ENCODE peak calls at places on chromosome 1, in nine cellular contexts. G, F, Z, J, U, M, L, X and P are unnamed samples.
A peak's percentile ranks its signal among the peaks of the same experiment; 100 is the strongest.

GRCh38 chr1:226436855-226437491 is 29.1 kb upstream of the PARP1 start:
- DNase-seq in G (peak; percentile 78), X (peak; percentile 13), L (no peak), Z (no peak), U (no peak), J (no peak), M (no peak), F (no peak), P (no peak)

GRCh38 chr1:154502742-154503111 is 515 bp upstream of the SHE start:
- DNase-seq in X (no peak), U (peak; percentile 55), L (no peak), Z (no peak), J (no peak), F (no peak), M (peak; percentile 30), G (peak; percentile 74), P (no peak)

GRCh38 chr1:12552111-12552888 is 65.7 kb downstream of the DHRS3 start:
- DNase-seq in X (no peak), L (no peak), Z (no peak), G (no peak), U (peak; percentile 55), J (no peak), M (no peak), F (peak; percentile 76), P (no peak)

GRCh38 chr1:226095286-226095685 is 32.8 kb downstream of the H3-3A start:
- DNase-seq in F (peak; percentile 37), X (no peak), U (no peak), G (peak; percentile 39), L (no peak), M (no peak), Z (no peak), J (no peak), P (no peak)

GRCh38 chr1:25347556-25347955 is 9.4 kb downstream of the TMEM50A start:
- DNase-seq in Z (no peak), M (no peak), X (no peak), G (no peak), F (no peak), J (no peak), U (no peak), L (no peak), P (no peak)

GRCh38 chr1:165928075-165928731 is 100.8 kb downstream of the UCK2 start:
- DNase-seq in X (peak; percentile 31), Z (peak; percentile 77), J (peak; percentile 63), F (no peak), U (no peak), L (no peak), G (no peak), M (no peak), P (peak; percentile 60)

GRCh38 chr1:199684686-199685273 is 342.7 kb upstream of the NR5A2 start:
- DNase-seq in L (no peak), F (no peak), U (no peak), J (peak; percentile 72), M (no peak), G (no peak), Z (peak; percentile 72), X (peak; percentile 16), P (peak; percentile 89)

GRCh38 chr1:60583696-60584095 is 498.7 kb upstream of the NFIA start:
- DNase-seq in Z (no peak), J (no peak), X (no peak), F (no peak), G (no peak), L (no peak), M (no peak), U (no peak), P (no peak)

GRCh38 chr1:3673381-3674099 is 21.2 kb downstream of the TP73 start:
- DNase-seq in U (no peak), F (peak; percentile 65), G (peak; percentile 76), L (no peak), M (peak; percentile 3), J (no peak), Z (no peak), X (no peak), P (no peak)

GRCh38 chr1:205658943-205659581 is 21.2 kb downstream of the SLC45A3 start:
- DNase-seq in F (peak; percentile 95), G (peak; percentile 93), M (peak; percentile 86), L (no peak), Z (peak; percentile 66), U (peak; percentile 90), J (peak; percentile 39), X (peak; percentile 81), P (peak; percentile 67)

GRCh38 chr1:159872896-159873295 is 10.4 kb upstream of the VSIG8 start:
- DNase-seq in G (no peak), Z (no peak), F (no peak), J (no peak), M (no peak), U (no peak), X (no peak), L (no peak), P (no peak)

GRCh38 chr1:76901158-76901767 is 34.0 kb downstream of the ST6GALNAC5 start:
- DNase-seq in X (no peak), Z (peak; percentile 76), G (no peak), J (peak; percentile 66), U (no peak), M (no peak), F (no peak), L (no peak), P (peak; percentile 68)

GRCh38 chr1:157496121-157496526 is 56.2 kb downstream of the FCRL5 start:
- DNase-seq in U (no peak), M (no peak), G (no peak), L (no peak), J (peak; percentile 38), X (no peak), F (no peak), Z (peak; percentile 50), P (peak; percentile 46)

GRCh38 chr1:21100496-21100895 is 76.2 kb downstream of the EIF4G3 start:
- DNase-seq in G (no peak), J (no peak), X (no peak), U (no peak), Z (peak; percentile 15), L (no peak), F (no peak), M (no peak), P (peak; percentile 84)
- H3K4me3 ChIP-seq in G (no peak overlapping the region), J (no peak overlapping the region), X (no peak overlapping the region), U (no peak overlapping the region), Z (no peak overlapping the region), L (no peak overlapping the region), F (no peak overlapping the region), M (no peak overlapping the region), P (no peak overlapping the region)

GRCh38 chr1:119338757-119339156 is 29.8 kb upstream of the HAO2 start:
- DNase-seq in X (no peak), F (no peak), M (no peak), J (no peak), G (no peak), Z (no peak), L (no peak), U (no peak), P (no peak)
- H3K4me3 ChIP-seq in X (no peak overlapping the region), F (no peak overlapping the region), M (no peak overlapping the region), J (no peak overlapping the region), G (no peak overlapping the region), Z (no peak overlapping the region), L (no peak overlapping the region), U (no peak overlapping the region), P (no peak overlapping the region)

GRCh38 chr1:241944300-241944699 is 13.3 kb upstream of the BECN2 start:
- DNase-seq in J (no peak), U (no peak), M (no peak), F (no peak), X (no peak), G (no peak), Z (no peak), L (no peak), P (no peak)
- H3K4me3 ChIP-seq in J (no peak overlapping the region), U (peak overlapping the region; percentile 31), M (no peak overlapping the region), F (no peak overlapping the region), X (no peak overlapping the region), G (no peak overlapping the region), Z (no peak overlapping the region), L (no peak overlapping the region), P (no peak overlapping the region)

GRCh38 chr1:42931911-42932422 is 26.7 kb downstream of the SLC2A1 start:
- DNase-seq in F (peak; percentile 59), X (peak; percentile 91), Z (peak; percentile 75), G (peak; percentile 97), M (peak; percentile 59), U (peak; percentile 76), J (peak; percentile 65), L (no peak), P (no peak)
- H3K4me3 ChIP-seq in F (no peak overlapping the region), X (no peak overlapping the region), Z (no peak overlapping the region), G (peak overlapping the region; percentile 4), M (no peak overlapping the region), U (no peak overlapping the region), J (no peak overlapping the region), L (no peak overlapping the region), P (no peak overlapping the region)

GRCh38 chr1:6260961-6261614 is at the start of gene GPR153:
- DNase-seq in G (no peak), J (no peak), L (no peak), Z (peak; percentile 72), F (no peak), X (peak; percentile 48), U (no peak), M (peak; percentile 63), P (peak; percentile 28)

GRCh38 chr1:6259491-6260362 is 1.2 kb downstream of the GPR153 start:
- DNase-seq in J (peak; percentile 71), X (peak; percentile 86), G (peak; percentile 90), F (peak; percentile 92), U (peak; percentile 90), M (peak; percentile 85), Z (peak; percentile 91), L (no peak), P (peak; percentile 79)

GRCh38 chr1:6260433-6260934 is 414 bp downstream of the GPR153 start:
- DNase-seq in Z (no peak), L (no peak), F (no peak), U (peak; percentile 64), X (no peak), J (no peak), G (no peak), M (peak; percentile 50), P (no peak)

GRCh38 chr1:6262570-6263420 is 1.9 kb upstream of the GPR153 start:
- DNase-seq in J (no peak), U (peak; percentile 88), Z (no peak), L (no peak), G (no peak), M (peak; percentile 76), X (peak; percentile 36), F (no peak), P (peak; percentile 49)

GRCh38 chr1:6261615-6261995 is 707 bp upstream of the GPR153 start:
- DNase-seq in G (no peak), F (no peak), U (no peak), Z (no peak), X (no peak), J (no peak), M (no peak), L (no peak), P (no peak)
- H3K4me3 ChIP-seq in G (peak overlapping the region; percentile 55), F (no peak overlapping the region), U (peak overlapping the region; percentile 57), Z (no peak overlapping the region), X (no peak overlapping the region), J (peak overlapping the region; percentile 72), M (peak overlapping the region; percentile 55), L (no peak overlapping the region), P (peak overlapping the region; percentile 36)